ENCODE peak calls at places on chromosomes 12 and 14, in four cellular contexts. W is H9, O is MM.1S, A is mucosa of descending colon. V is an unnamed sample.
A peak's percentile ranks its signal among the peaks of the same experiment; 100 is the strongest.

GRCh38 chr12:122729583-122730214 is 945 bp downstream of the HCAR1 start:
- DNase-seq in W (no peak), A (no peak), O (no peak), V (peak; percentile 94)

GRCh38 chr14:90397401-90398314 is 829 bp downstream of the CALM1 start:
- DNase-seq in O (peak; percentile 31), A (peak; percentile 84), W (peak; percentile 53), V (peak; percentile 67)

GRCh38 chr12:108312885-108313203 is 26.3 kb downstream of the CMKLR1 start:
- DNase-seq in O (no peak), W (no peak), A (no peak), V (no peak)

GRCh38 chr14:30034049-30034635 is 106.5 kb upstream of the PRKD1 start:
- DNase-seq in A (no peak), W (peak; percentile 39), O (no peak), V (no peak)

GRCh38 chr14:103064978-103065377 is 7.6 kb upstream of the CDC42BPB start:
- DNase-seq in O (no peak), W (no peak), A (no peak), V (peak; percentile 42)

GRCh38 chr12:104182144-104182543 is 33.4 kb upstream of the TXNRD1 start:
- DNase-seq in A (peak; percentile 47), W (no peak), O (no peak), V (peak; percentile 83)

GRCh38 chr12:118059645-118060275 is 1.2 kb downstream of the WSB2 start:
- DNase-seq in W (no peak), A (no peak), O (no peak), V (no peak)

GRCh38 chr12:67774983-67775587 is 126.5 kb downstream of the DYRK2 start:
- DNase-seq in A (no peak), W (no peak), O (no peak), V (no peak)

GRCh38 chr14:44112774-44113460 is 394.2 kb downstream of the FSCB start:
- DNase-seq in A (no peak), O (no peak), W (no peak), V (no peak)

GRCh38 chr12:67599691-67600090 is 48.9 kb upstream of the DYRK2 start:
- DNase-seq in W (no peak), A (no peak), O (peak; percentile 71), V (no peak)

GRCh38 chr14:60653388-60653690 is 4.1 kb upstream of the SIX1 start:
- DNase-seq in A (no peak), W (peak; percentile 44), O (no peak), V (no peak)

GRCh38 chr14:104872469-104873341 is 7.6 kb downstream of the CEP170B start:
- DNase-seq in W (peak; percentile 82), O (no peak), A (peak; percentile 27), V (no peak)

GRCh38 chr14:103316723-103317122 is 17.3 kb upstream of the EIF5 start:
- DNase-seq in O (no peak), W (peak; percentile 68), A (no peak), V (no peak)

GRCh38 chr12:54932691-54933090 is 51.9 kb downstream of the TESPA1 start:
- DNase-seq in A (peak; percentile 28), W (no peak), O (no peak), V (peak; percentile 47)

GRCh38 chr12:132570635-132571034 is 39.7 kb downstream of the LRCOL1 start:
- DNase-seq in A (no peak), O (no peak), W (no peak), V (no peak)

GRCh38 chr12:44155349-44155748 is 319.5 kb downstream of the TMEM117 start:
- DNase-seq in O (no peak), W (no peak), A (no peak), V (no peak)

GRCh38 chr12:27779416-27779815 is 617 bp upstream of the KLHL42 start:
- DNase-seq in A (peak; percentile 54), O (peak; percentile 8), W (peak; percentile 52), V (peak; percentile 25)

GRCh38 chr12:48388430-48388829 is 37.7 kb upstream of the ZNF641 start:
- DNase-seq in A (no peak), W (no peak), O (no peak), V (no peak)

GRCh38 chr14:61564623-61565091 is 130.7 kb upstream of the HIF1A start:
- DNase-seq in A (no peak), O (no peak), W (no peak), V (peak; percentile 73)